ENCODE peak calls at places on chromosomes 16 and 17, in seven cellular contexts. T is aorta, F is transverse colon, A is ascending aorta, K is stomach, E is BE2C, Y is endodermal cell. M is an unnamed sample.

GRCh38 chr17:81026266-81027036 is 8.5 kb upstream of the BAIAP2 start:
- DNase-seq in T (no peak), F (no peak), A (no peak), K (no peak), E (no peak), Y (no peak), M (no peak)

GRCh38 chr16:82007189-82007588 is 4.1 kb downstream of the SDR42E1 start:
- DNase-seq in T (no peak), F (no peak), A (no peak), K (no peak), E (no peak), Y (no peak), M (no peak)

GRCh38 chr17:45225051-45225700 is 3.5 kb downstream of the FMNL1 start:
- DNase-seq in T (no peak), F (no peak), A (peak; percentile 62), K (no peak), E (no peak), Y (no peak), M (no peak)

GRCh38 chr16:56708821-56709685 is 20.9 kb upstream of the NUP93 start:
- DNase-seq in T (no peak), F (no peak), A (no peak), K (no peak), E (no peak), Y (peak; percentile 50), M (no peak)

GRCh38 chr16:56860226-56861020 is 4.6 kb upstream of the SLC12A3 start:
- DNase-seq in T (no peak), F (peak; percentile 38), A (no peak), K (no peak), E (no peak), Y (no peak), M (peak; percentile 51)

GRCh38 chr16:777826-778225 is 10.4 kb downstream of the RPUSD1 start:
- DNase-seq in T (no peak), F (no peak), A (no peak), K (no peak), E (no peak), Y (no peak), M (peak; percentile 8)

GRCh38 chr16:85554114-85554790 is 58.9 kb upstream of the GSE1 start:
- DNase-seq in T (no peak), F (peak; percentile 83), A (peak; percentile 86), K (peak; percentile 73), E (peak; percentile 60), Y (peak; percentile 78), M (peak; percentile 86)

GRCh38 chr17:81713004-81713555 is 996 bp downstream of the SLC25A10 start:
- DNase-seq in T (peak; percentile 70), F (no peak), A (no peak), K (no peak), E (no peak), Y (no peak), M (peak; percentile 22)

GRCh38 chr17:3792481-3792880 is 8.5 kb downstream of the ITGAE start:
- DNase-seq in T (no peak), F (no peak), A (no peak), K (peak; percentile 63), E (no peak), Y (no peak), M (no peak)

GRCh38 chr16:31135535-31136286 is at the start of gene PRSS8:
- DNase-seq in T (no peak), F (peak; percentile 94), A (no peak), K (peak; percentile 96), E (no peak), Y (peak; percentile 89), M (no peak)

GRCh38 chr17:77141846-77142449 is 1.2 kb downstream of the SEC14L1 start:
- DNase-seq in T (no peak), F (no peak), A (no peak), K (no peak), E (no peak), Y (no peak), M (peak; percentile 26)

GRCh38 chr16:19001788-19002187 is 18.1 kb downstream of the TMC7 start:
- DNase-seq in T (no peak), F (no peak), A (peak; percentile 69), K (no peak), E (no peak), Y (no peak), M (no peak)

GRCh38 chr17:74868251-74868907 is 4.4 kb downstream of the FDXR start:
- DNase-seq in T (no peak), F (no peak), A (no peak), K (no peak), E (no peak), Y (no peak), M (no peak)

GRCh38 chr17:50507871-50508572 is at the start of gene MYCBPAP:
- DNase-seq in T (peak; percentile 96), F (peak; percentile 89), A (peak; percentile 92), K (peak; percentile 87), E (peak; percentile 64), Y (peak; percentile 93), M (peak; percentile 93)

GRCh38 chr17:28702752-28703150 is 8.9 kb downstream of the PROCA1 start:
- DNase-seq in T (no peak), F (no peak), A (no peak), K (no peak), E (no peak), Y (no peak), M (no peak)

GRCh38 chr17:2302740-2303277 is 776 bp downstream of the SMG6 start:
- DNase-seq in T (no peak), F (no peak), A (no peak), K (no peak), E (no peak), Y (peak; percentile 73), M (no peak)

GRCh38 chr17:16171613-16172012 is 43.7 kb downstream of the NCOR1 start:
- DNase-seq in T (no peak), F (no peak), A (no peak), K (peak; percentile 63), E (no peak), Y (no peak), M (no peak)

GRCh38 chr16:79210629-79211028 is 389.9 kb downstream of the MAF start:
- DNase-seq in T (no peak), F (no peak), A (no peak), K (no peak), E (no peak), Y (no peak), M (no peak)

GRCh38 chr17:2198917-2199316 is 104.7 kb downstream of the SMG6 start:
- DNase-seq in T (no peak), F (no peak), A (no peak), K (no peak), E (no peak), Y (no peak), M (peak; percentile 40)

GRCh38 chr17:50686494-50687199 is 21.1 kb downstream of the ANKRD40 start:
- DNase-seq in T (peak; percentile 89), F (peak; percentile 89), A (peak; percentile 96), K (peak; percentile 79), E (peak; percentile 15), Y (peak; percentile 84), M (peak; percentile 83)

GRCh38 chr16:57920215-57920890 is 50.6 kb downstream of the CNGB1 start:
- DNase-seq in T (no peak), F (no peak), A (no peak), K (no peak), E (no peak), Y (no peak), M (no peak)

GRCh38 chr16:31707743-31708335 is 165.8 kb upstream of the ZNF267 start:
- DNase-seq in T (no peak), F (no peak), A (no peak), K (no peak), E (no peak), Y (peak; percentile 45), M (no peak)

GRCh38 chr17:79841369-79842135 is 2.3 kb upstream of the CBX4 start:
- DNase-seq in T (no peak), F (no peak), A (no peak), K (no peak), E (no peak), Y (peak; percentile 86), M (no peak)

GRCh38 chr17:8927395-8927794 is 38.1 kb downstream of the PIK3R5 start:
- DNase-seq in T (no peak), F (no peak), A (no peak), K (no peak), E (no peak), Y (no peak), M (no peak)
- H3K9me3 ChIP-seq in T (peaks cover 10% of the 10 kb centered on the region), F (peaks cover 17% of the 10 kb centered on the region), A (peaks cover 9% of the 10 kb centered on the region), K (peaks cover 18% of the 10 kb centered on the region), E (no peaks in the 10 kb centered on the region), Y (peaks cover 15% of the 10 kb centered on the region), M (peaks cover 59% of the 10 kb centered on the region)

DNA sequence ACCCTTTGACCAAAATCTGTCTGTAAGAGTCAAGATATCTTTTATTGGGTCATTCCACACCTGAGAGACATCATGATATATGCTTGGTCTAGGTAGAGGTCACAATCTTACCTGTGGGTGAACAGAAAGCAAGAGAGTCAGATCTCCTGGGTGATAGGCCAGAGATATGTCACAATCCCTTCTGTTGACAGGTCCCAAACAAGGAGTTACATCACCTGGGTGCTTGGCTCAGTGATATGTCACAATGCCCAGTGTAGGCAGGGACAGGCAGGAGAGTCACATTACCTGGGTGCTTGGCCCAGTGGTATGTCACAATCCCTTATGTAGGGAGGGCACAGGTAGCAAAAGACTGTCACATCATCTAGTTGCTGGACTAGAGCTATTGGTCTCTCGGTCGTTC is 1991.2 kb downstream of the TP53TG3F start:
- DNase-seq in T (no peak), F (no peak), A (no peak), K (no peak), E (no peak), Y (no peak), M (no peak)
- H3K9me3 ChIP-seq in T (peaks cover 2% of the 10 kb centered on the region), F (peaks cover 13% of the 10 kb centered on the region), A (no peaks in the 10 kb centered on the region), K (no peaks in the 10 kb centered on the region), E (peaks cover 6% of the 10 kb centered on the region), Y (peaks cover 96% of the 10 kb centered on the region), M (peaks cover 51% of the 10 kb centered on the region)

DNA sequence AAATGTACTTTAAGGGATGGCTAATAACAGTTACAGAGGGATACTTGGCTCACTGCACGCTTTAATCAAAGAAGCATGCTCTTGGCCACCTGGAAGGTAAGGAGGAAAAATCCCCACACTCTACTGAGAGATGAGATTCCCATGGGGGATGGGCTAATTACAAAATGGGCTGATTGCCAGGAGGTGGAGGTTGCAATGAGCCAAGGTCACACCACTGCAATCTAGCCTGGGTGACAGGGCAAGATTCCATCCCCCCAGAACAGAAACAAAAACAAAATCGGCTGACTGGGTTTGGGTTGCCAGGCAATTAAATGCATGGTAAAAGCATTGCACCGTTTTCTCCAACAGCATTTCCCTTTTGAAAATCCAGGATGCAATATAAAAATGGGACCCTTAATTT is 18.0 kb downstream of the N4BP1 start:
- DNase-seq in T (no peak), F (no peak), A (no peak), K (no peak), E (no peak), Y (no peak), M (no peak)
- H3K9me3 ChIP-seq in T (no peaks in the 10 kb centered on the region), F (no peaks in the 10 kb centered on the region), A (no peaks in the 10 kb centered on the region), K (no peaks in the 10 kb centered on the region), E (peaks cover 6% of the 10 kb centered on the region), Y (peaks cover 93% of the 10 kb centered on the region), M (peaks cover 17% of the 10 kb centered on the region)

DNA sequence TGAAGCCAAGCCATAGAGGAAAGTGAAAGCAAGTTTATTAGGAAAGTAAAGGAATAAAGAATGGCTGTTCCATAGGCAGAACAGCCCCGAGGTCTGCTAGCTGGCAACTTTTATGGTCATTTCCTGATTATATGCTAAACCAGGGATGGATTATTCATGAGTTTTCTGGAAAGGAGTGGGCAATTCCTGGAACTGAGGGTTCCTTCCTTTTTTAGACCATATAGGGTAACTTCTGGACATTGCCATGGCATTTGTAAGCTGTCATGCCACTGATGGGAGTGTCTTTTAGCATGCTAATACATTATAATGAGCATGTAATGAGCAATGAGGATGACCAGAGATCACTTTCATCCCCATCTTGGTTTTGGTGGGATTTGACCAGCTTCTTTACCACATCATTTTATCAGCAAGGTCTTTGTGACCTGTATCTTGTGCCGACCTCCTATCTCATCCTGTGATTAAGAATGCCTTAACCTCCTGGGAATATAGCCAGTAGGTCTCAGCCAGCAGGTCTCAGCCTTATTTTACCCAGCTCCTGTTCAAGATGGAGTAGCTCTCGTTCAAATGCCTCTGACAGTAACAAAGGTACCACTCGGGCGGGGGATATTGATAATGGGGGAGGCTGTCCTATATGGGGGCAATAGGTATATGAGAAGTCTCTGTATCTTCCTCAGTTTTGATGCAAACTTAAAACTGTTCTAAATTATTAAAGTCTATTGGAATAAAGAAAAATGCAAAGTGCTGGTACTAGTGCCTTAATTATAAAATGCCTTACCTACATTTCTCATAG is 38.9 kb upstream of the HELZ start:
- DNase-seq in T (no peak), F (no peak), A (no peak), K (no peak), E (no peak), Y (no peak), M (no peak)
- H3K9me3 ChIP-seq in T (no peaks in the 10 kb centered on the region), F (no peaks in the 10 kb centered on the region), A (no peaks in the 10 kb centered on the region), K (no peaks in the 10 kb centered on the region), E (no peaks in the 10 kb centered on the region), Y (no peaks in the 10 kb centered on the region), M (no peaks in the 10 kb centered on the region)

M was measured in adipocyte.